ENCODE peak calls at places on chromosomes 16 and 17, in nine cellular contexts. E is heart left ventricle, A is A549, O is body of pancreas, R is left ventricle myocardium inferior, J is AG04450, T is Peyer's patch, Q is GM12865, L is HFF-Myc. X is an unnamed sample.

GRCh38 chr16:80347002-80347401 is 193.8 kb upstream of the DYNLRB2 start:
- DNase-seq in E (no peak), A (no peak), O (no peak), R (no peak), J (no peak), T (no peak), Q (no peak), L (no peak), X (no peak)

GRCh38 chr16:57863434-57864160 is 61.3 kb upstream of the KIFC3 start:
- DNase-seq in E (peak), A (peak), O (peak), R (peak), J (peak), T (peak), Q (no peak), L (peak), X (peak)

GRCh38 chr17:81239714-81240555 is 817 bp downstream of the NDUFAF8 start:
- DNase-seq in E (no peak), A (peak), O (peak), R (no peak), J (no peak), T (no peak), Q (peak), L (no peak), X (no peak)

GRCh38 chr16:5615868-5616642 is 518.5 kb upstream of the EEF2KMT start:
- DNase-seq in E (peak), A (peak), O (peak), R (peak), J (no peak), T (peak), Q (peak), L (peak), X (no peak)

GRCh38 chr16:85202631-85203461 is 90.6 kb upstream of the CIBAR2 start:
- DNase-seq in E (peak), A (no peak), O (peak), R (peak), J (peak), T (no peak), Q (no peak), L (peak), X (peak)

GRCh38 chr17:3553419-3554401 is 3.9 kb downstream of the TRPV3 start:
- DNase-seq in E (no peak), A (no peak), O (no peak), R (no peak), J (no peak), T (no peak), Q (no peak), L (no peak), X (no peak)

GRCh38 chr16:14315683-14316320 is 244.7 kb downstream of the MRTFB start:
- DNase-seq in E (no peak), A (no peak), O (no peak), R (no peak), J (no peak), T (no peak), Q (no peak), L (no peak), X (no peak)

GRCh38 chr17:3732171-3732570 is 8.5 kb downstream of the HASPIN start:
- DNase-seq in E (no peak), A (no peak), O (no peak), R (no peak), J (no peak), T (no peak), Q (peak), L (no peak), X (no peak)

GRCh38 chr17:44417553-44417952 is 28.1 kb upstream of the ITGA2B start:
- DNase-seq in E (no peak), A (no peak), O (no peak), R (no peak), J (peak), T (no peak), Q (peak), L (no peak), X (peak)

GRCh38 chr17:57255182-57255775 is 1.0 kb upstream of the MSI2 start:
- DNase-seq in E (no peak), A (no peak), O (no peak), R (no peak), J (no peak), T (no peak), Q (no peak), L (no peak), X (no peak)

GRCh38 chr17:8117980-8118768 is at the start of gene ALOXE3:
- DNase-seq in E (no peak), A (peak), O (peak), R (no peak), J (no peak), T (peak), Q (no peak), L (no peak), X (no peak)

GRCh38 chr16:64626771-64627170 is 495.1 kb downstream of the CDH11 start:
- DNase-seq in E (no peak), A (no peak), O (no peak), R (no peak), J (no peak), T (no peak), Q (no peak), L (no peak), X (no peak)

GRCh38 chr16:83925095-83925905 is 26.4 kb downstream of the MLYCD start:
- DNase-seq in E (no peak), A (no peak), O (no peak), R (peak), J (no peak), T (no peak), Q (no peak), L (no peak), X (no peak)

GRCh38 chr16:1713933-1714332 is 7.9 kb downstream of the MAPK8IP3 start:
- DNase-seq in E (no peak), A (no peak), O (no peak), R (no peak), J (no peak), T (no peak), Q (peak), L (no peak), X (no peak)

GRCh38 chr17:73096201-73096600 is 3.7 kb upstream of the SLC39A11 start:
- DNase-seq in E (no peak), A (no peak), O (no peak), R (no peak), J (no peak), T (no peak), Q (no peak), L (no peak), X (no peak)

GRCh38 chr16:82814059-82814458 is 187.3 kb downstream of the CDH13 start:
- DNase-seq in E (no peak), A (no peak), O (no peak), R (no peak), J (no peak), T (no peak), Q (no peak), L (no peak), X (no peak)

GRCh38 chr17:4498461-4499397 is at the start of gene SPNS2:
- DNase-seq in E (peak), A (peak), O (peak), R (peak), J (no peak), T (peak), Q (peak), L (no peak), X (no peak)

GRCh38 chr17:43769859-43770258 is 8.9 kb downstream of the DUSP3 start:
- DNase-seq in E (peak), A (no peak), O (no peak), R (no peak), J (no peak), T (no peak), Q (no peak), L (no peak), X (no peak)

GRCh38 chr16:24784121-24784520 is 54.7 kb downstream of the TNRC6A start:
- DNase-seq in E (no peak), A (no peak), O (no peak), R (no peak), J (no peak), T (no peak), Q (no peak), L (no peak), X (no peak)

GRCh38 chr17:34465756-34466155 is 102.7 kb upstream of the CCL1 start:
- DNase-seq in E (no peak), A (no peak), O (no peak), R (no peak), J (no peak), T (no peak), Q (no peak), L (no peak), X (no peak)

GRCh38 chr17:47694818-47695663 is 1.1 kb downstream of the TBKBP1 start:
- DNase-seq in E (peak), A (no peak), O (peak), R (peak), J (no peak), T (peak), Q (no peak), L (no peak), X (no peak)

GRCh38 chr17:65177901-65178300 is 40.7 kb downstream of the RGS9 start:
- DNase-seq in E (no peak), A (no peak), O (no peak), R (no peak), J (no peak), T (no peak), Q (peak), L (no peak), X (no peak)

GRCh38 chr17:2058521-2059124 is 3.7 kb downstream of the HIC1 start:
- DNase-seq in E (peak), A (peak), O (peak), R (peak), J (no peak), T (peak), Q (peak), L (no peak), X (no peak)

GRCh38 chr17:82767041-82767754 is 15.3 kb downstream of the TBCD start:
- DNase-seq in E (no peak), A (peak), O (peak), R (no peak), J (no peak), T (no peak), Q (peak), L (no peak), X (no peak)

GRCh38 chr17:77058016-77058415 is 82.8 kb upstream of the SEC14L1 start:
- DNase-seq in E (no peak), A (no peak), O (no peak), R (no peak), J (no peak), T (no peak), Q (no peak), L (no peak), X (no peak)

GRCh38 chr17:40510328-40510648 is 8.9 kb upstream of the TNS4 start:
- DNase-seq in E (no peak), A (peak), O (no peak), R (no peak), J (no peak), T (peak), Q (no peak), L (no peak), X (peak)

GRCh38 chr17:44585315-44585714 is 28.0 kb downstream of the FZD2 start:
- DNase-seq in E (no peak), A (no peak), O (no peak), R (no peak), J (no peak), T (no peak), Q (no peak), L (no peak), X (no peak)

GRCh38 chr16:84357191-84357651 is 11.1 kb upstream of the ATP2C2 start:
- DNase-seq in E (no peak), A (no peak), O (no peak), R (no peak), J (no peak), T (no peak), Q (no peak), L (no peak), X (no peak)

DNA sequence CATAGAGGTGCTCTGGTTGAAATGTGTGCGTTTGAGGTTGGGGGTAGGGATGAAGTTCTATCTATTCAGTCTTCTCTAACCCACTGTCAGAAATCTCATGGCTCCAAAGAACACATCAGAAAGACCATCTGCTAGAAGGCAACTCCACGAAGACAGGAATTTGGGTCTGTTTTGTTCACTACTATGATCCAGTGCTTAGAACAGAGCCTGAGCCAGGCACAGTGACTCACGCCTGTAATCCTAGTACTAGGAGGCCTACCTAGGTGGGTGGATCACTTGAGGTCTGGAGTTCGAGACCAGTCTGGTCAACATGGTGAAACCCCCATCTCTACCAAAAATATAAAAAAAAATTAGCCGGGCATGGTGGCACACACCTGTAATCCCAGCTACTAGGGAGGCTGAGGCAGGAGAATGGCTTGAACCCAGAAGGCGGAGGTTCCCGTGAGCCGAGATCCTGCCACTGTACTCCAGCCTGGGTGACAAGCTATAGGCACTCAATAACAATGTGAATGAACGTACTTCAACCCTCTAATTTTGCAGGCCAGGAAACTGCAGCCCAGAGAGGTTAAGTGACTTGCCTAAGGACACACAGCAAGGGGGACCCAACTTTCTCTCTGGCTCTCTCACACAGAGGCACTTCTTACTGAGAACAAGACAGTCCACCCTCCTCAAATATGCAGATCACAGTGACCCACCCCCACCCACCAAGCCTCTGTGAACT is 2.2 kb downstream of the CASKIN2 start:
- DNase-seq in E (peak), A (no peak), O (no peak), R (no peak), J (no peak), T (no peak), Q (no peak), L (no peak), X (no peak)
- H3K4me3 ChIP-seq in E (peak), A (no peak), O (no peak), R (peak), J (no peak), T (peak), Q (no peak), L (no peak), X (no peak)

GRCh38 chr17:58913971-58914769 is 158.5 kb downstream of the PPM1E start:
- DNase-seq in E (no peak), A (no peak), O (no peak), R (no peak), J (peak), T (no peak), Q (no peak), L (no peak), X (peak)
- H3K4me3 ChIP-seq in E (no peak), A (no peak), O (no peak), R (no peak), J (no peak), T (no peak), Q (no peak), L (no peak), X (no peak)

GRCh38 chr17:49132699-49133364 is at the start of gene B4GALNT2:
- DNase-seq in E (no peak), A (peak), O (peak), R (no peak), J (no peak), T (peak), Q (no peak), L (no peak), X (no peak)
- H3K4me3 ChIP-seq in E (peak), A (peak), O (no peak), R (peak), J (peak), T (peak), Q (no peak), L (peak), X (peak)

GRCh38 chr16:3876160-3876559 is 4.4 kb downstream of the CREBBP start:
- DNase-seq in E (no peak), A (no peak), O (no peak), R (no peak), J (no peak), T (no peak), Q (no peak), L (no peak), X (no peak)
- H3K4me3 ChIP-seq in E (no peak), A (no peak), O (no peak), R (peak), J (no peak), T (no peak), Q (no peak), L (no peak), X (no peak)

DNA sequence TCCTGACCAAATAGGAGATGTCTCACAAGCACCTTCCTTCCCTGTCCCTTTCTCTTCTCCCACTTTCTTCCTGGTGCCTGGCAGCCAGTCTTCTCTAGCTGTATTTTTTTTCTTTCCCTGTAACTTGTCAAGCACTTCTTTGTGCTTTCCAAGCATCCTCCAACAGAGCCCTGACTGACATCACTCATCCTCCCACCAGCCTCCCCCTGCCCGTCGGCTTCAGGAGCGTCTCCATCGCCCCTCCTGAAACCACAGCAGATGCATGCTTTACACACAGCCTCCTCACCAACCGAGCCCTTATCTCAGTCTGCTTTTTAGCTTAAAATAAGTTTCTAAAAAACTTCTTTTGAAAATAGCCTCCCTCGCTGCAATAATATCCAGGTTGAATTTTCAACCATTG is 268.7 kb upstream of the CDH5 start:
- DNase-seq in E (no peak), A (no peak), O (no peak), R (no peak), J (no peak), T (no peak), Q (no peak), L (no peak), X (no peak)
- H3K4me3 ChIP-seq in E (no peak), A (no peak), O (no peak), R (no peak), J (no peak), T (no peak), Q (no peak), L (no peak), X (no peak)

DNA sequence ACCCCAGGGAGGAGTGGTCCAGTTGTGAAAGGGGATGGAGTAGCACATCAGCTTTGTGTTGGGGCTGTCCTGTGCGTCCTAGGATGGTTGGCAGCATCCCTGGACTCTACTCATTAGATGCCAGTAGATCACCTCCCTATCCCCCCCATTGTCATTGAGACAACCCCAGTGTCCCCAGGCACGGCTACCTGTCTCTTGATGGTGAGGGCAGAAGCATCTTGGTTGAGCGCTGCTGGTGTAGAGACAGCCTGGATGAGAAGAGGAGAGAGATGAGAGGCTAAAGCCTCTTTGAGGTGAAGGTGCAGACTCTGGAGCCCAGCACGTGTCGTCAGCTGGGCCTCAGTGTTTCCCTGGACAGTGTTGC is 55.4 kb downstream of the TNFRSF13B start:
- DNase-seq in E (no peak), A (no peak), O (no peak), R (no peak), J (no peak), T (no peak), Q (no peak), L (no peak), X (no peak)
- H3K4me3 ChIP-seq in E (no peak), A (no peak), O (no peak), R (no peak), J (no peak), T (no peak), Q (no peak), L (no peak), X (no peak)

GRCh38 chr16:11258553-11259287 is 2.7 kb upstream of the SOCS1 start:
- DNase-seq in E (peak), A (no peak), O (peak), R (peak), J (no peak), T (peak), Q (peak), L (no peak), X (no peak)
- H3K4me3 ChIP-seq in E (peak), A (no peak), O (no peak), R (peak), J (no peak), T (peak), Q (no peak), L (no peak), X (no peak)

X was measured in skeletal muscle cell.